ENCODE peak calls at places on chromosomes 16 and 17, in nine cellular contexts. H is tibial nerve, N is upper lobe of right lung, M is uterus, T is heart right ventricle, L is RWPE2, W is GM12878, U is astrocyte of the spinal cord, Y is psoas muscle. E is an unnamed sample.
A peak's percentile ranks its signal among the peaks of the same experiment; 100 is the strongest.

GRCh38 chr17:74759243-74759801 is 10.9 kb downstream of the NHERF1 start:
- DNase-seq in M (no peak), H (no peak), L (no peak), T (no peak), W (no peak), U (no peak), Y (no peak), N (no peak), E (no peak)

GRCh38 chr17:3972281-3972731 is 8.1 kb upstream of the ATP2A3 start:
- DNase-seq in N (no peak), L (no peak), H (no peak), M (no peak), T (no peak), Y (no peak), U (no peak), W (no peak), E (no peak)

GRCh38 chr17:40022961-40023541 is 7.8 kb downstream of the CSF3 start:
- DNase-seq in L (peak; percentile 89), H (no peak), Y (peak; percentile 60), T (no peak), W (no peak), N (peak; percentile 82), U (no peak), M (no peak), E (no peak)

GRCh38 chr16:77499373-77500285 is 64.8 kb upstream of the ADAMTS18 start:
- DNase-seq in N (no peak), T (peak; percentile 29), W (no peak), M (peak; percentile 80), U (peak; percentile 81), Y (peak; percentile 37), H (peak; percentile 26), L (no peak), E (peak; percentile 56)

GRCh38 chr17:80605326-80606066 is 60.9 kb downstream of the RPTOR start:
- DNase-seq in Y (no peak), W (peak; percentile 85), L (peak; percentile 86), M (no peak), H (no peak), U (no peak), N (no peak), T (no peak), E (no peak)

GRCh38 chr17:8726951-8727555 is 17.6 kb downstream of the CCDC42 start:
- DNase-seq in L (peak; percentile 41), T (no peak), U (no peak), M (no peak), N (no peak), H (no peak), Y (no peak), W (no peak), E (peak; percentile 3)

GRCh38 chr16:86224126-86224525 is 286.2 kb upstream of the FOXF1 start:
- DNase-seq in U (no peak), H (no peak), M (no peak), Y (no peak), N (no peak), W (no peak), L (peak; percentile 23), T (no peak), E (no peak)

GRCh38 chr17:52096056-52096455 is 62.5 kb downstream of the CA10 start:
- DNase-seq in N (no peak), W (no peak), M (no peak), U (no peak), H (no peak), Y (no peak), T (no peak), L (no peak), E (no peak)

GRCh38 chr17:77801545-77802332 is 156.8 kb upstream of the TNRC6C start:
- DNase-seq in H (no peak), T (no peak), U (no peak), M (no peak), Y (no peak), L (no peak), W (no peak), N (no peak), E (no peak)

GRCh38 chr16:3282103-3282746 is 1.1 kb upstream of the ZNF263 start:
- DNase-seq in H (no peak), N (no peak), W (no peak), Y (no peak), T (no peak), U (no peak), M (no peak), L (no peak), E (no peak)

GRCh38 chr17:39671651-39672521 is 3.6 kb downstream of the PNMT start:
- DNase-seq in T (no peak), W (no peak), L (no peak), N (peak; percentile 63), H (no peak), M (no peak), Y (no peak), U (peak; percentile 22), E (no peak)

GRCh38 chr17:73192894-73193701 is at the start of gene COG1:
- DNase-seq in L (peak; percentile 87), U (peak; percentile 93), W (no peak), Y (peak; percentile 90), T (peak; percentile 91), M (peak; percentile 87), H (peak; percentile 75), N (peak; percentile 92), E (peak; percentile 89)

GRCh38 chr16:31009894-31010293 is 544 bp downstream of the STX1B start:
- DNase-seq in L (no peak), W (no peak), M (no peak), H (no peak), Y (no peak), U (no peak), N (no peak), T (no peak), E (no peak)
- TF ChIP-seq CTCF in L (no peak), W (no peak), M (no peak), H (no peak), Y (no peak), U (peak; percentile 10), N (no peak), T (no peak), E (peak; percentile 30)

GRCh38 chr17:36722121-36722902 is 120.9 kb downstream of the MRM1 start:
- DNase-seq in W (no peak), H (no peak), M (peak; percentile 32), T (peak; percentile 18), Y (peak; percentile 54), L (no peak), U (peak; percentile 14), N (peak; percentile 83), E (no peak)

GRCh38 chr17:36722903-36723263 is 121.5 kb downstream of the MRM1 start:
- DNase-seq in L (no peak), H (no peak), N (no peak), T (no peak), M (no peak), W (no peak), Y (no peak), U (no peak), E (no peak)

GRCh38 chr17:36723459-36723858 is 122.1 kb downstream of the MRM1 start:
- DNase-seq in H (no peak), M (no peak), Y (no peak), T (no peak), W (no peak), L (no peak), N (no peak), U (no peak), E (no peak)

GRCh38 chr17:36720131-36720530 is 118.7 kb downstream of the MRM1 start:
- DNase-seq in L (no peak), N (no peak), M (no peak), H (no peak), U (no peak), W (no peak), T (no peak), Y (no peak), E (no peak)

GRCh38 chr17:36721560-36722120 is 120.3 kb downstream of the MRM1 start:
- DNase-seq in N (no peak), L (no peak), W (no peak), Y (no peak), M (no peak), H (no peak), U (no peak), T (no peak), E (no peak)
- H3K4me3 ChIP-seq in N (peak overlapping the region; percentile 51), L (no peak overlapping the region), W (peak overlapping the region; percentile 65), Y (peak overlapping the region; percentile 60), M (peak overlapping the region; percentile 45), H (peak overlapping the region; percentile 52), U (peak overlapping the region; percentile 29), T (peak overlapping the region; percentile 49), E (no peak overlapping the region)

GRCh38 chr16:67024384-67024896 is 4.5 kb upstream of the CBFB start:
- DNase-seq in H (no peak), W (no peak), M (peak; percentile 54), L (peak; percentile 29), U (no peak), T (no peak), Y (no peak), N (peak; percentile 11), E (no peak)
- TF ChIP-seq CTCF in H (no peak), W (no peak), M (no peak), L (no peak), U (no peak), T (no peak), Y (no peak), N (no peak), E (no peak)

GRCh38 chr16:17468611-17469010 is 2.1 kb downstream of the XYLT1 start:
- DNase-seq in M (no peak), H (no peak), U (no peak), N (no peak), Y (no peak), T (no peak), W (no peak), L (no peak), E (no peak)
- H3K4me3 ChIP-seq in M (peak overlapping the region; percentile 66), H (peak overlapping the region; percentile 81), U (peak overlapping the region; percentile 78), N (peak overlapping the region; percentile 66), Y (peak overlapping the region; percentile 67), T (peak overlapping the region; percentile 68), W (peak overlapping the region; percentile 68), L (no peak overlapping the region), E (peak overlapping the region; percentile 86)

GRCh38 chr16:84607061-84607460 is 10.8 kb downstream of the COTL1 start:
- DNase-seq in Y (no peak), L (no peak), H (no peak), W (no peak), N (no peak), M (no peak), U (no peak), T (no peak), E (no peak)

GRCh38 chr16:84605339-84605848 is 12.5 kb downstream of the COTL1 start:
- DNase-seq in N (no peak), L (no peak), H (no peak), T (no peak), U (no peak), W (no peak), M (no peak), Y (no peak), E (no peak)

GRCh38 chr16:84608281-84608680 is 9.6 kb downstream of the COTL1 start:
- DNase-seq in N (no peak), U (no peak), Y (no peak), M (no peak), L (no peak), T (no peak), W (no peak), H (no peak), E (no peak)

GRCh38 chr16:84606081-84606875 is 11.6 kb downstream of the COTL1 start:
- DNase-seq in M (no peak), H (no peak), N (no peak), W (no peak), U (no peak), L (no peak), T (no peak), Y (no peak), E (no peak)

DNA sequence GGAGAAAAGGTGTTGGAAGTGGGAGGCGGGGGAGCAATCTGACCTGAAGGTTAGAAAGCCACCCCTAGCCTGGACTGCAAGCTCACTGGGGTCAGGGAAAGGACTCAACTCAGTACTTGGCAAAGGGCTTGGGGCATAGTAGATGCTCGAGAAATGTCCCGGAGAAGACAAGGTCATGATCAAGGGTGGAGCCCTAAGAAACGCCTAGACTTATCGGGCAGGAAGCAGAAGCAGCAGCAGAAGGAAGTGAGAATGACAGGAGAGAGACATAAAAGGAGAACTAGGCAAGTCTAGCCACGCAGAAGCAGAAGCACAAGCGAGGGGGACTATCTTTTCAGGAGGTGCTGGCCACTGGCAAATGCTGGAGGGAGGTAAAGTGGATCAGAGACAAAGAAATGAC is 10.2 kb downstream of the COTL1 start:
- DNase-seq in U (no peak), M (no peak), Y (no peak), T (no peak), H (no peak), W (no peak), L (no peak), N (no peak), E (no peak)
- TF ChIP-seq CTCF in U (no peak), M (no peak), Y (no peak), T (no peak), H (no peak), W (no peak), L (no peak), N (no peak), E (no peak)